ENCODE peak calls at places on chromosomes 16 and 17, in seven cellular contexts. V, C, X, A, E, L and I are unnamed samples.

GRCh38 chr16:57471852-57472664 is 9.6 kb downstream of the POLR2C start:
- DNase-seq in V (no peak), C (no peak), X (peak; percentile 83), A (no peak), E (no peak), L (no peak), I (no peak)

GRCh38 chr16:1784977-1785845 is 2.5 kb downstream of the NUBP2 start:
- DNase-seq in V (no peak), C (no peak), X (no peak), A (no peak), E (peak; percentile 7), L (no peak), I (no peak)

GRCh38 chr17:81002409-81003361 is 11.0 kb downstream of the CHMP6 start:
- DNase-seq in V (no peak), C (peak; percentile 16), X (peak; percentile 87), A (no peak), E (peak; percentile 60), L (peak; percentile 66), I (no peak)

GRCh38 chr16:48334325-48334724 is 50.9 kb downstream of the SIAH1 start:
- DNase-seq in V (no peak), C (no peak), X (no peak), A (no peak), E (no peak), L (no peak), I (no peak)

GRCh38 chr17:17088511-17089205 is 46.4 kb downstream of the MPRIP start:
- DNase-seq in V (no peak), C (no peak), X (peak; percentile 45), A (peak; percentile 10), E (no peak), L (no peak), I (no peak)

GRCh38 chr17:57578608-57578990 is 166.5 kb downstream of the CCDC182 start:
- DNase-seq in V (no peak), C (no peak), X (no peak), A (no peak), E (no peak), L (no peak), I (no peak)

GRCh38 chr17:56917559-56918296 is 3.9 kb upstream of the TRIM25 start:
- DNase-seq in V (no peak), C (no peak), X (no peak), A (no peak), E (no peak), L (no peak), I (no peak)

GRCh38 chr16:50981951-50982350 is 169.1 kb downstream of the SALL1 start:
- DNase-seq in V (no peak), C (no peak), X (no peak), A (no peak), E (no peak), L (no peak), I (no peak)

GRCh38 chr17:35866356-35866950 is 2.2 kb downstream of the HEATR9 start:
- DNase-seq in V (no peak), C (no peak), X (no peak), A (no peak), E (no peak), L (peak; percentile 36), I (no peak)

GRCh38 chr17:69761767-69762321 is 313.2 kb upstream of the KCNJ16 start:
- DNase-seq in V (peak; percentile 68), C (no peak), X (no peak), A (no peak), E (no peak), L (peak; percentile 91), I (no peak)